ENCODE peak calls at places on chromosomes 4 and X, in five cellular contexts. One of them, this sample, is unnamed.

GRCh38 chr4:118772149-118773081 is 63.5 kb downstream of the SEC24D start:
- DNase-seq in tibial nerve: no peak
- DNase-seq in brain microvascular endothelial cell: no peak
- DNase-seq in AG04449: no peak
- DNase-seq in neural progenitor cell: peak
- DNase-seq in this sample: no peak

GRCh38 chrX:48278958-48279357 is 23.8 kb downstream of the SSX1 start:
- DNase-seq in tibial nerve: peak
- DNase-seq in brain microvascular endothelial cell: no peak
- DNase-seq in AG04449: no peak
- DNase-seq in neural progenitor cell: no peak
- DNase-seq in this sample: no peak

GRCh38 chr4:141347738-141348524 is 127.2 kb downstream of the ZNF330 start:
- DNase-seq in tibial nerve: no peak
- DNase-seq in brain microvascular endothelial cell: no peak
- DNase-seq in AG04449: no peak
- DNase-seq in neural progenitor cell: no peak
- DNase-seq in this sample: no peak

GRCh38 chrX:115898382-115899001 is 272.1 kb upstream of the AGTR2 start:
- DNase-seq in tibial nerve: no peak
- DNase-seq in brain microvascular endothelial cell: no peak
- DNase-seq in AG04449: no peak
- DNase-seq in neural progenitor cell: peak
- DNase-seq in this sample: no peak

GRCh38 chr4:78656968-78657445 is 105.4 kb downstream of the ANXA3 start:
- DNase-seq in tibial nerve: peak
- DNase-seq in brain microvascular endothelial cell: no peak
- DNase-seq in AG04449: no peak
- DNase-seq in neural progenitor cell: no peak
- DNase-seq in this sample: no peak

GRCh38 chrX:154486052-154486395 is 391 bp downstream of the UBL4A start:
- DNase-seq in tibial nerve: peak
- DNase-seq in brain microvascular endothelial cell: no peak
- DNase-seq in AG04449: no peak
- DNase-seq in neural progenitor cell: no peak
- DNase-seq in this sample: no peak

GRCh38 chr4:127498366-127498765 is 134.4 kb upstream of the INTU start:
- DNase-seq in tibial nerve: no peak
- DNase-seq in brain microvascular endothelial cell: no peak
- DNase-seq in AG04449: no peak
- DNase-seq in neural progenitor cell: no peak
- DNase-seq in this sample: no peak

GRCh38 chr4:24745172-24745895 is 50.0 kb upstream of the SOD3 start:
- DNase-seq in tibial nerve: no peak
- DNase-seq in brain microvascular endothelial cell: no peak
- DNase-seq in AG04449: no peak
- DNase-seq in neural progenitor cell: no peak
- DNase-seq in this sample: no peak

GRCh38 chr4:74933562-74934015 is 673 bp downstream of the PARM1 start:
- DNase-seq in tibial nerve: no peak
- DNase-seq in brain microvascular endothelial cell: no peak
- DNase-seq in AG04449: no peak
- DNase-seq in neural progenitor cell: peak
- DNase-seq in this sample: no peak

GRCh38 chr4:26624042-26624441 is 40.2 kb downstream of the TBC1D19 start:
- DNase-seq in tibial nerve: no peak
- DNase-seq in brain microvascular endothelial cell: no peak
- DNase-seq in AG04449: no peak
- DNase-seq in neural progenitor cell: no peak
- DNase-seq in this sample: no peak

GRCh38 chr4:108110450-108110849 is 58.3 kb downstream of the LEF1 start:
- DNase-seq in tibial nerve: no peak
- DNase-seq in brain microvascular endothelial cell: no peak
- DNase-seq in AG04449: no peak
- DNase-seq in neural progenitor cell: no peak
- DNase-seq in this sample: no peak

GRCh38 chr4:108111781-108112180 is 57.0 kb downstream of the LEF1 start:
- DNase-seq in tibial nerve: no peak
- DNase-seq in brain microvascular endothelial cell: no peak
- DNase-seq in AG04449: no peak
- DNase-seq in neural progenitor cell: no peak
- DNase-seq in this sample: no peak

GRCh38 chr4:108107729-108108382 is 60.9 kb downstream of the LEF1 start:
- DNase-seq in tibial nerve: no peak
- DNase-seq in brain microvascular endothelial cell: no peak
- DNase-seq in AG04449: no peak
- DNase-seq in neural progenitor cell: no peak
- DNase-seq in this sample: no peak

GRCh38 chr4:108109111-108109510 is 59.6 kb downstream of the LEF1 start:
- DNase-seq in tibial nerve: no peak
- DNase-seq in brain microvascular endothelial cell: no peak
- DNase-seq in AG04449: no peak
- DNase-seq in neural progenitor cell: no peak
- DNase-seq in this sample: no peak

DNA sequence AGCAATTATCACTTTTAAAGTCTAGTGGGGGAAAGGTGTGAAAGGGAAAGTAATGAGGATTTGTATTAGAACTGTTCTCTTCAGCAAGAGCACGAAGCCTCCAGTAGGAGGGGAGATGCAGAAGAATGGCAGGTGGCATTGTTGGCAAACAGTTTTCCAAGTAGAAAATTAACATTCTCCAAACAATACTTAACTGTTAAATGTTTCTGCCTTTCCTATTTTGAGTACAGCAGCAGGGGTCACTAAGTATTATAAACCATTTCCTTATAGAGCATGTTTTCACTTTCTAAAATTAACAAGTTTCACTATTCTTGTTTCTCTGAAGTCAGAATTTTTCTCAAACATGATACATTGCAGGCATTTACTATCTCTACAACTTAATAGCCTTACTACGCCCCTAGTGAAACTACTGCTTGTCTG is 58.7 kb downstream of the LEF1 start:
- DNase-seq in tibial nerve: no peak
- DNase-seq in brain microvascular endothelial cell: no peak
- DNase-seq in AG04449: no peak
- DNase-seq in neural progenitor cell: no peak
- DNase-seq in this sample: no peak
- TF ChIP-seq CTCF in tibial nerve: no peak
- TF ChIP-seq CTCF in brain microvascular endothelial cell: no peak
- TF ChIP-seq CTCF in AG04449: no peak
- TF ChIP-seq CTCF in neural progenitor cell: no peak
- TF ChIP-seq CTCF in this sample: no peak

DNA sequence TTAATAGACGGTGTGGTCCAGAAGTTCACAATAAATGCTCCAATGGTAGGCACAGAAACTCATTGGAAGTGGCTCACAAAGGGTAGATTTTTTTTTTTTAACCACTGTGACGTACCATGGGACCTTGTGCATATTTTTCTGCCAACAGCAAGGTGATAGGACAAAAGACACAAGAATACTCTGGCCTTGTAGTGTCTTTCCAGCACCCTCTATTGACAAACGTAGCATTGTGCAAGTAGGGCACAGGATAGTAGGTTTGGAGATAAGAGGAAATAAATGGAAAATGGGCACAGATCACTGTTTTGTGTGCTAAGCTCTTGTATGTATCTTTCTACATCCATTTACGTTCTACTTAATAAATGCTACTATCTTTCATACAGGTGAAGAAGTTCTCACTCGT is 2054.9 kb downstream of the PCDH7 start:
- DNase-seq in tibial nerve: no peak
- DNase-seq in brain microvascular endothelial cell: peak
- DNase-seq in AG04449: no peak
- DNase-seq in neural progenitor cell: peak
- DNase-seq in this sample: no peak
- TF ChIP-seq CTCF in tibial nerve: no peak
- TF ChIP-seq CTCF in brain microvascular endothelial cell: peak
- TF ChIP-seq CTCF in AG04449: no peak
- TF ChIP-seq CTCF in neural progenitor cell: peak
- TF ChIP-seq CTCF in this sample: peak

GRCh38 chr4:182809417-182810102 is 107.6 kb downstream of the DCTD start:
- DNase-seq in tibial nerve: no peak
- DNase-seq in brain microvascular endothelial cell: peak
- DNase-seq in AG04449: no peak
- DNase-seq in neural progenitor cell: no peak
- DNase-seq in this sample: no peak
- TF ChIP-seq CTCF in tibial nerve: no peak
- TF ChIP-seq CTCF in brain microvascular endothelial cell: peak
- TF ChIP-seq CTCF in AG04449: no peak
- TF ChIP-seq CTCF in neural progenitor cell: peak
- TF ChIP-seq CTCF in this sample: peak

GRCh38 chr4:833731-834367 is 7.9 kb upstream of the CPLX1 start:
- DNase-seq in tibial nerve: no peak
- DNase-seq in brain microvascular endothelial cell: no peak
- DNase-seq in AG04449: no peak
- DNase-seq in neural progenitor cell: no peak
- DNase-seq in this sample: no peak

GRCh38 chr4:833156-833555 is 7.2 kb upstream of the CPLX1 start:
- DNase-seq in tibial nerve: no peak
- DNase-seq in brain microvascular endothelial cell: no peak
- DNase-seq in AG04449: no peak
- DNase-seq in neural progenitor cell: no peak
- DNase-seq in this sample: no peak

GRCh38 chr4:836003-836511 is 10.1 kb upstream of the CPLX1 start:
- DNase-seq in tibial nerve: no peak
- DNase-seq in brain microvascular endothelial cell: no peak
- DNase-seq in AG04449: no peak
- DNase-seq in neural progenitor cell: no peak
- DNase-seq in this sample: no peak

GRCh38 chr4:835148-836002 is 9.4 kb upstream of the CPLX1 start:
- DNase-seq in tibial nerve: no peak
- DNase-seq in brain microvascular endothelial cell: no peak
- DNase-seq in AG04449: no peak
- DNase-seq in neural progenitor cell: no peak
- DNase-seq in this sample: no peak

GRCh38 chr4:834368-835147 is 8.6 kb upstream of the CPLX1 start:
- DNase-seq in tibial nerve: no peak
- DNase-seq in brain microvascular endothelial cell: no peak
- DNase-seq in AG04449: no peak
- DNase-seq in neural progenitor cell: no peak
- DNase-seq in this sample: no peak
- TF ChIP-seq CTCF in tibial nerve: no peak
- TF ChIP-seq CTCF in brain microvascular endothelial cell: no peak
- TF ChIP-seq CTCF in AG04449: no peak
- TF ChIP-seq CTCF in neural progenitor cell: no peak
- TF ChIP-seq CTCF in this sample: no peak

GRCh38 chr4:101290651-101291050 is 56.7 kb downstream of the PPP3CA start:
- DNase-seq in tibial nerve: no peak
- DNase-seq in brain microvascular endothelial cell: no peak
- DNase-seq in AG04449: no peak
- DNase-seq in neural progenitor cell: no peak
- DNase-seq in this sample: no peak
- TF ChIP-seq CTCF in tibial nerve: no peak
- TF ChIP-seq CTCF in brain microvascular endothelial cell: no peak
- TF ChIP-seq CTCF in AG04449: no peak
- TF ChIP-seq CTCF in neural progenitor cell: no peak
- TF ChIP-seq CTCF in this sample: no peak

GRCh38 chr4:186584912-186585311 is 29.5 kb upstream of the MTNR1A start:
- DNase-seq in tibial nerve: no peak
- DNase-seq in brain microvascular endothelial cell: no peak
- DNase-seq in AG04449: no peak
- DNase-seq in neural progenitor cell: no peak
- DNase-seq in this sample: no peak

GRCh38 chr4:186588503-186588902 is 33.1 kb upstream of the MTNR1A start:
- DNase-seq in tibial nerve: no peak
- DNase-seq in brain microvascular endothelial cell: no peak
- DNase-seq in AG04449: no peak
- DNase-seq in neural progenitor cell: no peak
- DNase-seq in this sample: no peak

GRCh38 chr4:186586190-186586589 is 30.8 kb upstream of the MTNR1A start:
- DNase-seq in tibial nerve: no peak
- DNase-seq in brain microvascular endothelial cell: peak
- DNase-seq in AG04449: no peak
- DNase-seq in neural progenitor cell: no peak
- DNase-seq in this sample: no peak

GRCh38 chr4:186591651-186592050 is 36.3 kb upstream of the MTNR1A start:
- DNase-seq in tibial nerve: no peak
- DNase-seq in brain microvascular endothelial cell: no peak
- DNase-seq in AG04449: no peak
- DNase-seq in neural progenitor cell: no peak
- DNase-seq in this sample: no peak

GRCh38 chr4:186587416-186588018 is 32.1 kb upstream of the MTNR1A start:
- DNase-seq in tibial nerve: peak
- DNase-seq in brain microvascular endothelial cell: peak
- DNase-seq in AG04449: no peak
- DNase-seq in neural progenitor cell: peak
- DNase-seq in this sample: peak
- TF ChIP-seq CTCF in tibial nerve: peak
- TF ChIP-seq CTCF in brain microvascular endothelial cell: peak
- TF ChIP-seq CTCF in AG04449: peak
- TF ChIP-seq CTCF in neural progenitor cell: peak
- TF ChIP-seq CTCF in this sample: peak

DNA sequence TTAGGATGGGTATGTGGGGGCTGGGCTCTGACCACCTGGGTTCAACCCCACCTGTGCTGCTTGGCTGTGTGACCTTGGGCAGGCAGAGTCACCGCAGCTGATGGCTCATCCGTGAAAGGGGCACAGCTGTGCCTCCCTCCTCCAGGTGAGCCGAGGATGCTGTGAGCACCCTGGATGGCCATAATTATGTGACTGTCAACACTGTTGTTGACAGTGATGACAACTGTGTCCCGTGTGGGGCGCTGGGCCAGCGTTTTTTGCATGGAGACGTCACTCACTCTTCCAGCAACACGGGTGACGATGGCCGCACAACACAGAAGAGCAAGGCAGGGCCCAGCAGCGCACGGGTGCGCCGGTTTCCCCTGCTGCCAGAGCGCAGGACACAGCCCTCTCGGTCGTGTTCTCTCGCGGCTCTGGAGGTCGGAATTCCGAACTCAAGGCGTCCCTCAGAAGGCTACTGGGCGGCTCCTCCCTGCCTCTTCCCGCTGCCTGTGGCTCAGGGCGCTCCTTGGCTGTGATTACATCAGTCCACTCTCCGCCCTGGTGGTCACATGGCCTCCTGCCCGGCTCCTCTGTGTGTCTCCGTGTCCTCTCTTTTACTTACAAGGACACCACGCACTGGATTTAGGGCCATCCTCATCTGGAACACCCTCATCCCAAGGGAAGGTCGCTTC is 1.3 kb downstream of the SH3TC1 start:
- DNase-seq in tibial nerve: peak
- DNase-seq in brain microvascular endothelial cell: no peak
- DNase-seq in AG04449: no peak
- DNase-seq in neural progenitor cell: peak
- DNase-seq in this sample: no peak
- TF ChIP-seq CTCF in tibial nerve: no peak
- TF ChIP-seq CTCF in brain microvascular endothelial cell: no peak
- TF ChIP-seq CTCF in AG04449: no peak
- TF ChIP-seq CTCF in neural progenitor cell: no peak
- TF ChIP-seq CTCF in this sample: no peak

This sample was measured in neural crest cell.